ENCODE peak calls at places on chromosomes 3 and 15, in five cellular contexts. E, G, X, T and O are unnamed samples.

GRCh38 chr15:80880086-80880485 is 100.9 kb downstream of the CEMIP start:
- DNase-seq in G (no peak), X (no peak), E (no peak), T (no peak), O (no peak)

GRCh38 chr15:40295870-40296560 is 11.7 kb downstream of the PLCB2 start:
- DNase-seq in E (no peak), G (no peak), X (no peak), T (peak; percentile 55), O (no peak)

GRCh38 chr15:92623435-92623834 is 32.1 kb downstream of the FAM174B start:
- DNase-seq in X (no peak), G (no peak), E (peak; percentile 28), T (peak; percentile 65), O (no peak)

GRCh38 chr3:172622916-172623700 is 87.8 kb downstream of the NCEH1 start:
- DNase-seq in G (peak; percentile 27), T (no peak), X (peak; percentile 9), E (peak; percentile 29), O (peak; percentile 60)

GRCh38 chr15:41115088-41115651 is 910 bp downstream of the INO80 start:
- DNase-seq in X (no peak), T (no peak), G (no peak), E (no peak), O (peak; percentile 54)

GRCh38 chr3:54538346-54538745 is 389.5 kb downstream of the LRTM1 start:
- DNase-seq in T (no peak), G (no peak), E (no peak), X (no peak), O (peak; percentile 8)

GRCh38 chr3:3821780-3822179 is 22.5 kb downstream of the LRRN1 start:
- DNase-seq in X (no peak), T (no peak), E (no peak), G (no peak), O (no peak)

GRCh38 chr3:109939817-109940216 is 602.5 kb upstream of the DPPA4 start:
- DNase-seq in X (no peak), T (no peak), E (no peak), G (no peak), O (no peak)

GRCh38 chr15:84962975-84963374 is 18.7 kb upstream of the PDE8A start:
- DNase-seq in X (no peak), T (no peak), G (no peak), E (no peak), O (no peak)

GRCh38 chr3:49121244-49121671 is 635 bp upstream of the USP19 start:
- DNase-seq in E (no peak), X (no peak), G (no peak), T (no peak), O (no peak)

GRCh38 chr3:114624676-114625181 is 330.9 kb downstream of the TIGIT start:
- DNase-seq in X (no peak), T (peak; percentile 83), G (no peak), E (peak; percentile 74), O (no peak)

GRCh38 chr15:83016906-83017305 is 5.5 kb upstream of the C15orf40 start:
- DNase-seq in E (no peak), X (no peak), T (no peak), G (no peak), O (no peak)

GRCh38 chr3:128413003-128413370 is 53.7 kb downstream of the DNAJB8 start:
- DNase-seq in E (no peak), G (no peak), X (no peak), T (no peak), O (no peak)

GRCh38 chr15:40847225-40847961 is 3.5 kb downstream of the SPINT1 start:
- DNase-seq in T (peak; percentile 83), X (no peak), E (peak; percentile 92), G (no peak), O (peak; percentile 72)

GRCh38 chr3:87309601-87310000 is 33.2 kb upstream of the POU1F1 start:
- DNase-seq in E (no peak), T (no peak), X (no peak), G (no peak), O (no peak)

GRCh38 chr3:53045784-53046170 is at the start of gene SFMBT1:
- DNase-seq in T (peak; percentile 91), G (peak; percentile 76), E (peak; percentile 77), X (peak; percentile 65), O (peak; percentile 59)

GRCh38 chr3:77541203-77541922 is 501.5 kb downstream of the ROBO2 start:
- DNase-seq in G (no peak), T (no peak), X (no peak), E (no peak), O (no peak)

GRCh38 chr15:86555939-86556725 is 476.5 kb downstream of the AGBL1 start:
- DNase-seq in T (no peak), E (no peak), G (no peak), X (no peak), O (no peak)

GRCh38 chr3:164451083-164451910 is 627.0 kb downstream of the SI start:
- DNase-seq in E (no peak), G (no peak), T (no peak), X (no peak), O (no peak)

GRCh38 chr3:9721015-9721697 is 10.4 kb upstream of the BRPF1 start:
- DNase-seq in T (no peak), G (no peak), X (no peak), E (no peak), O (no peak)

GRCh38 chr15:74822233-74822632 is 4.2 kb upstream of the CPLX3 start:
- DNase-seq in G (no peak), E (no peak), X (no peak), T (no peak), O (no peak)